ENCODE peak calls at places on chromosomes 13 and 19, in four cellular contexts. Q, A, T and V are unnamed samples.

GRCh38 chr13:101695870-101696516 is 243.5 kb downstream of the ITGBL1 start:
- DNase-seq in Q (no peak), A (no peak), T (no peak), V (no peak)

GRCh38 chr13:33349996-33350826 is 64.7 kb upstream of the STARD13 start:
- DNase-seq in Q (no peak), A (no peak), T (peak), V (peak)

GRCh38 chr13:50156722-50157121 is 141.5 kb downstream of the KCNRG start:
- DNase-seq in Q (no peak), A (no peak), T (no peak), V (no peak)

GRCh38 chr19:15810335-15810734 is 5.1 kb downstream of the OR10H1 start:
- DNase-seq in Q (peak), A (no peak), T (peak), V (peak)

GRCh38 chr19:7391218-7391670 is 42.5 kb downstream of the ARHGEF18 start:
- DNase-seq in Q (peak), A (no peak), T (peak), V (no peak)

GRCh38 chr13:80134360-80134759 is 206.6 kb downstream of the SPRY2 start:
- DNase-seq in Q (no peak), A (no peak), T (no peak), V (no peak)

GRCh38 chr13:68428292-68428691 is 1198.2 kb upstream of the PCDH9 start:
- DNase-seq in Q (peak), A (no peak), T (no peak), V (no peak)

GRCh38 chr19:43526884-43527859 is at the start of gene ETHE1:
- DNase-seq in Q (peak), A (peak), T (peak), V (peak)

GRCh38 chr13:105403065-105403464 is 1132.4 kb downstream of the EFNB2 start:
- DNase-seq in Q (no peak), A (no peak), T (no peak), V (no peak)

GRCh38 chr19:38319421-38320258 is at the start of gene KCNK6:
- DNase-seq in Q (no peak), A (no peak), T (peak), V (peak)

GRCh38 chr19:35643255-35644205 is 2.0 kb downstream of the ETV2 start:
- DNase-seq in Q (peak), A (no peak), T (peak), V (peak)

GRCh38 chr13:51618626-51619025 is 34.4 kb downstream of the WDFY2 start:
- DNase-seq in Q (no peak), A (no peak), T (no peak), V (no peak)

GRCh38 chr19:821228-821975 is at the start of gene PLPPR3:
- DNase-seq in Q (no peak), A (peak), T (no peak), V (no peak)

GRCh38 chr19:40578442-40578908 is 1.8 kb downstream of the SHKBP1 start:
- DNase-seq in Q (no peak), A (no peak), T (no peak), V (no peak)

GRCh38 chr13:55013051-55013450 is 1984.4 kb downstream of the OLFM4 start:
- DNase-seq in Q (no peak), A (no peak), T (no peak), V (no peak)

GRCh38 chr19:43452517-43453045 is 12.8 kb downstream of the LYPD3 start:
- DNase-seq in Q (no peak), A (no peak), T (no peak), V (no peak)

GRCh38 chr13:97435794-97436193 is 1.8 kb downstream of the RAP2A start:
- DNase-seq in Q (peak), A (no peak), T (no peak), V (no peak)

GRCh38 chr13:32048816-32049215 is 17.2 kb downstream of the FRY start:
- DNase-seq in Q (no peak), A (no peak), T (no peak), V (no peak)

GRCh38 chr13:98824376-98825160 is 72.1 kb upstream of the SLC15A1 start:
- DNase-seq in Q (peak), A (no peak), T (no peak), V (no peak)

GRCh38 chr13:39415003-39415402 is 188.0 kb downstream of the LHFPL6 start:
- DNase-seq in Q (no peak), A (no peak), T (no peak), V (no peak)

GRCh38 chr19:39398297-39398864 is 7.2 kb downstream of the MED29 start:
- DNase-seq in Q (peak), A (no peak), T (peak), V (peak)

GRCh38 chr13:39641645-39642044 is 13.8 kb upstream of the COG6 start:
- DNase-seq in Q (no peak), A (no peak), T (no peak), V (no peak)

GRCh38 chr13:109155301-109155761 is 525.9 kb downstream of the MYO16 start:
- DNase-seq in Q (peak), A (no peak), T (no peak), V (no peak)

GRCh38 chr19:49512970-49513745 is 697 bp downstream of the FCGRT start:
- DNase-seq in Q (no peak), A (no peak), T (peak), V (no peak)

GRCh38 chr13:109271991-109272454 is 514.4 kb downstream of the IRS2 start:
- DNase-seq in Q (peak), A (no peak), T (no peak), V (no peak)

DNA sequence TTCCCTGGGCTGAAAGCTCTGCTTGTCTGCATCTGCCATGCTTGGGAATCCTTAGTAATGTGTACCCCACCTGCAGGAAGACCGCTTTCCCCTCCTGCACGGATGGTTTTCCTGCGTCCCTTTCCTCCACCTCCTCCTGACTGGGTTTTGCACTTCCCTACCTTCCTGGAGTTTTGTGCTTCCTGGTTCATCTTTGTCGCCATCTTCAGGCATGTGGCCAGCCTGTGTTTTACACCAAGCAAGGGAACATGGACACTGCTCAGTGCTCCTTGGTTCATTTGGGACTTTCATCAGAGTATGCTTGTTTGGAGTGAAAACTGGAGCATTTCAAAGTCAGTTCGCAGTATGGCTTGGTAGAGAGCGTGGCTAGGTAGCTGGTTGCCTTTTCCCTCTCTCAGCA is 30.7 kb downstream of the ERICH6B start:
- DNase-seq in Q (peak), A (no peak), T (no peak), V (no peak)
- TF ChIP-seq CTCF in Q (no peak), A (peak), T (no peak), V (no peak)

GRCh38 chr13:72536668-72537399 is 190.6 kb downstream of the MZT1 start:
- DNase-seq in Q (no peak), A (no peak), T (peak), V (no peak)
- TF ChIP-seq CTCF in Q (no peak), A (no peak), T (no peak), V (no peak)

GRCh38 chr13:25267715-25268114 is 19.6 kb downstream of the MTMR6 start:
- DNase-seq in Q (peak), A (no peak), T (no peak), V (no peak)
- TF ChIP-seq CTCF in Q (peak), A (peak), T (no peak), V (peak)

DNA sequence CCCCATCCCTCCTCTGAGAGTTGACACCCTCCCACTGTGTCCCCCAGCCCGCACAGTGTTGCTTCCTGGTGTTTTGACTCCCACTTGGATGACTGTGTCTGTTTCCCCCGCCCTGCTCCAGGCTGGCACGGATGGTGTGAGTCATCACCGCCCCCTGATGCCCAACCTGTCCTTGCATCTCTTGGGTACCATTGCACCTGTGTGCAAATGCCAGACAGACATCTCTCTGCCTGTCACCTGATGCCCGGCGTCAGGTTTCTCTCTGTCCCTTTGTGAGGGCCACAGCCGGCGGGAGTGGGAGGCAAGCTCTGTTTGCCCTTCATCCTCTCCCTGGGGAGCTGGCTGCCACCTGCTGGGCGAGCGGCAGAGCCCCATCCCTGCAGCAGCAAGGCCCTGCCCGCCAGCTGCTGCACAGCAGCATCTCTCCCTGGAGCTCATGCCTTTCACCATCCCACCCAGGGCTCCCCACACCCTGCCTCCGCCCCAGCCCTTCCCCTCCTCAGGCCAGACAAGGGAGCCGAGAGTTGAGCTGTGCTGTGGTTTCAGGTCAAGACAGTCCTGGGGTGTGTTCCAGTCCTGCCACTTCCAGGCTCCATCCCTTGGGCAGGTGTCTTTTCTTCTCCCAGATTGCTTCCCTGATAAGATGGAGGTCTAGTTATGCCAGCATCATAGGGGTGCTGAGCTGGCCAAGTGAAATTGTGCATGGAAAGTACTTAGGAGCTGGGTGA is 29.7 kb downstream of the NKPD1 start:
- DNase-seq in Q (peak), A (no peak), T (no peak), V (no peak)
- TF ChIP-seq CTCF in Q (peak), A (peak), T (no peak), V (peak)

GRCh38 chr19:13597625-13598024 is 91.3 kb upstream of the CACNA1A start:
- DNase-seq in Q (peak), A (peak), T (peak), V (peak)
- TF ChIP-seq CTCF in Q (peak), A (peak), T (peak), V (peak)

GRCh38 chr19:5046339-5047039 is 77.6 kb downstream of the KDM4B start:
- DNase-seq in Q (peak), A (no peak), T (peak), V (no peak)

GRCh38 chr19:5047251-5047935 is 78.5 kb downstream of the KDM4B start:
- DNase-seq in Q (no peak), A (no peak), T (no peak), V (no peak)

GRCh38 chr19:5048727-5049553 is 80.0 kb downstream of the KDM4B start:
- DNase-seq in Q (peak), A (no peak), T (peak), V (peak)

GRCh38 chr19:5049561-5049960 is 80.6 kb downstream of the KDM4B start:
- DNase-seq in Q (no peak), A (no peak), T (no peak), V (peak)

GRCh38 chr19:5048091-5048726 is 79.3 kb downstream of the KDM4B start:
- DNase-seq in Q (peak), A (no peak), T (peak), V (peak)
- TF ChIP-seq CTCF in Q (peak), A (peak), T (peak), V (peak)

GRCh38 chr13:41802684-41803554 is 158.0 kb downstream of the VWA8 start:
- DNase-seq in Q (peak), A (no peak), T (no peak), V (no peak)
- TF ChIP-seq CTCF in Q (no peak), A (no peak), T (no peak), V (no peak)

GRCh38 chr19:9205506-9206113 is 13.8 kb downstream of the OR7D4 start:
- DNase-seq in Q (peak), A (no peak), T (peak), V (peak)
- TF ChIP-seq CTCF in Q (peak), A (peak), T (peak), V (peak)

GRCh38 chr13:20057963-20058362 is 99.4 kb downstream of the ZMYM2 start:
- DNase-seq in Q (no peak), A (no peak), T (no peak), V (no peak)
- TF ChIP-seq CTCF in Q (peak), A (peak), T (peak), V (no peak)

GRCh38 chr13:91950803-91951202 is 552.4 kb downstream of the GPC5 start:
- DNase-seq in Q (no peak), A (no peak), T (no peak), V (no peak)

DNA sequence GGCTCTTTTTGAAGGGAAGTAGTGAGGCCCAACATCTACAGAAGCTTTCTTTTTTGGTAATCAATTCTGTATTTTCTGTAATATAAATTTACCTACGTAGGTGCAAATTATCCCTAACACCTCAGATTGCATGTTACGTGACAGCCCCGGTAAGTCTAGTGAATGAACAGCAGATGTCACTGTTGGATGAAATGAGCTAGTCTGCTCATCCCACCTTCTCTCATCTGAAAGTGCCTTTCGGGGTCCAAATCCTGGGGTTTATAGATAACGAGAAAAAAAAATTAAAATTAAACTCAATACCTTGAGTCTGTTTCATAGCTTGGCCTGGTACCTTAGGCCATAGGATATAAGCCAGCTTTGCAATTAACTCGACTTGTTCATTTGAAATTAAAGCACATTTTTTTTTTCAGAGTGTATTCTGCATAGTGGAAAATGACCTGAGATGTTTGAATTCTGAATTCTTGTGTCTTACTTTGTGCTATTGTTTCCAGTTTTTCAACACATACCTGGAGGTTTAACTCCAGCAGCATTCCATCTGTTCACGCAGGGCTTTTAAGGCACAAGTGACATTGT is 548.2 kb downstream of the GPC5 start:
- DNase-seq in Q (peak), A (no peak), T (no peak), V (no peak)
- TF ChIP-seq CTCF in Q (peak), A (peak), T (peak), V (no peak)